ENCODE peak calls at places on chromosomes 12 and 14, in nine cellular contexts. D, L, H, Q, V, M, F, T and C are unnamed samples.

GRCh38 chr14:96156804-96157760 is 47.6 kb upstream of the BDKRB2 start:
- DNase-seq in D (no peak), L (peak), H (no peak), Q (no peak), V (no peak), M (no peak), F (no peak), T (no peak), C (no peak)

GRCh38 chr14:34837801-34838322 is 37.3 kb downstream of the BAZ1A start:
- DNase-seq in D (no peak), L (no peak), H (no peak), Q (no peak), V (no peak), M (no peak), F (peak), T (no peak), C (no peak)

GRCh38 chr14:91796622-91797347 is 64.9 kb upstream of the CATSPERB start:
- DNase-seq in D (no peak), L (no peak), H (no peak), Q (peak), V (no peak), M (no peak), F (peak), T (no peak), C (no peak)

GRCh38 chr14:48319823-48320222 is 644.4 kb upstream of the MDGA2 start:
- DNase-seq in D (no peak), L (no peak), H (no peak), Q (no peak), V (no peak), M (no peak), F (no peak), T (no peak), C (no peak)

GRCh38 chr12:13586361-13586760 is 389.8 kb downstream of the EMP1 start:
- DNase-seq in D (no peak), L (no peak), H (no peak), Q (no peak), V (no peak), M (no peak), F (no peak), T (no peak), C (no peak)

GRCh38 chr14:54420478-54421116 is 20.6 kb downstream of the CNIH1 start:
- DNase-seq in D (no peak), L (no peak), H (peak), Q (peak), V (no peak), M (no peak), F (peak), T (peak), C (no peak)

GRCh38 chr12:26614217-26614616 is 218.8 kb downstream of the ITPR2 start:
- DNase-seq in D (peak), L (no peak), H (peak), Q (peak), V (peak), M (no peak), F (peak), T (peak), C (no peak)

GRCh38 chr12:120674172-120674571 is 12.8 kb upstream of the MLEC start:
- DNase-seq in D (no peak), L (no peak), H (no peak), Q (no peak), V (no peak), M (no peak), F (no peak), T (no peak), C (no peak)

GRCh38 chr12:98449601-98450000 is 65.8 kb upstream of the TMPO start:
- DNase-seq in D (no peak), L (no peak), H (no peak), Q (no peak), V (no peak), M (no peak), F (no peak), T (no peak), C (no peak)

GRCh38 chr12:27236498-27236897 is 7.6 kb upstream of the STK38L start:
- DNase-seq in D (no peak), L (no peak), H (no peak), Q (no peak), V (no peak), M (no peak), F (peak), T (no peak), C (no peak)

GRCh38 chr12:86914716-86915115 is 658.5 kb upstream of the MGAT4C start:
- DNase-seq in D (no peak), L (no peak), H (peak), Q (peak), V (peak), M (no peak), F (peak), T (peak), C (no peak)

GRCh38 chr12:43599066-43599465 is 47.1 kb upstream of the ADAMTS20 start:
- DNase-seq in D (no peak), L (no peak), H (no peak), Q (no peak), V (no peak), M (no peak), F (no peak), T (no peak), C (no peak)

GRCh38 chr14:65359503-65359902 is 53.0 kb upstream of the FUT8 start:
- DNase-seq in D (no peak), L (no peak), H (no peak), Q (peak), V (no peak), M (no peak), F (peak), T (no peak), C (no peak)

GRCh38 chr12:87082756-87083155 is 826.6 kb upstream of the MGAT4C start:
- DNase-seq in D (no peak), L (no peak), H (no peak), Q (no peak), V (no peak), M (no peak), F (no peak), T (no peak), C (no peak)

GRCh38 chr12:108724054-108724889 is 7.0 kb downstream of the CORO1C start:
- DNase-seq in D (no peak), L (peak), H (no peak), Q (no peak), V (no peak), M (no peak), F (peak), T (no peak), C (no peak)

GRCh38 chr12:110501378-110501721 is 561 bp downstream of the VPS29 start:
- DNase-seq in D (peak), L (no peak), H (peak), Q (peak), V (peak), M (no peak), F (peak), T (peak), C (peak)

GRCh38 chr14:49551569-49551968 is 34.6 kb downstream of the RPS29 start:
- DNase-seq in D (no peak), L (no peak), H (no peak), Q (no peak), V (no peak), M (no peak), F (no peak), T (no peak), C (no peak)

GRCh38 chr14:35861204-35861868 is 35.2 kb downstream of the BRMS1L start:
- DNase-seq in D (no peak), L (no peak), H (no peak), Q (no peak), V (no peak), M (no peak), F (no peak), T (peak), C (no peak)

GRCh38 chr14:77458249-77458950 is 507 bp downstream of the AHSA1 start:
- DNase-seq in D (peak), L (peak), H (peak), Q (no peak), V (peak), M (no peak), F (peak), T (peak), C (no peak)

GRCh38 chr14:104364830-104365229 is 214.7 kb upstream of the C14orf180 start:
- DNase-seq in D (no peak), L (no peak), H (no peak), Q (no peak), V (no peak), M (no peak), F (no peak), T (no peak), C (peak)

GRCh38 chr14:99541677-99542470 is 60.7 kb downstream of the CCNK start:
- DNase-seq in D (no peak), L (no peak), H (no peak), Q (no peak), V (no peak), M (no peak), F (no peak), T (no peak), C (no peak)

GRCh38 chr12:116604151-116604550 is 45.0 kb downstream of the MAP1LC3B2 start:
- DNase-seq in D (no peak), L (no peak), H (peak), Q (peak), V (no peak), M (no peak), F (no peak), T (no peak), C (no peak)